ENCODE peak calls at places on chromosomes 12 and 14, in five cellular contexts. H is MM.1S; O is adrenal gland; C is CD8-positive, alpha-beta memory T cell; L is lower lobe of right lung. V is an unnamed sample.

GRCh38 chr12:13208533-13209278 is 12.2 kb downstream of the EMP1 start:
- DNase-seq in H (peak; percentile 56), C (no peak), O (no peak), L (no peak), V (no peak)

GRCh38 chr14:21503376-21503775 is 7.8 kb downstream of the METTL3 start:
- DNase-seq in C (no peak), O (no peak), L (no peak), H (no peak), V (no peak)

GRCh38 chr14:53842938-53843337 is 113.7 kb downstream of the BMP4 start:
- DNase-seq in O (no peak), L (no peak), H (no peak), C (no peak), V (no peak)

GRCh38 chr14:104993306-104993705 is 7.7 kb downstream of the CLBA1 start:
- DNase-seq in L (no peak), H (no peak), O (no peak), C (no peak), V (no peak)

GRCh38 chr12:47033081-47033480 is 46.3 kb upstream of the PCED1B start:
- DNase-seq in C (no peak), L (peak; percentile 61), O (peak; percentile 51), H (no peak), V (no peak)

GRCh38 chr14:36513012-36513420 is 7.0 kb downstream of the NKX2-1 start:
- DNase-seq in C (no peak), H (no peak), O (no peak), L (no peak), V (no peak)

GRCh38 chr12:123270380-123271181 is 1.1 kb downstream of the CDK2AP1 start:
- DNase-seq in H (no peak), O (no peak), C (no peak), L (no peak), V (peak; percentile 26)

GRCh38 chr12:54993181-54993835 is 8.7 kb upstream of the TESPA1 start:
- DNase-seq in O (peak; percentile 37), C (peak; percentile 36), L (no peak), H (peak; percentile 56), V (peak; percentile 57)

GRCh38 chr14:91108941-91109611 is 4.8 kb upstream of the DGLUCY start:
- DNase-seq in H (no peak), L (peak; percentile 53), C (no peak), O (peak; percentile 23), V (no peak)

GRCh38 chr12:52172956-52173355 is 18.9 kb downstream of the KRT80 start:
- DNase-seq in C (no peak), O (no peak), L (no peak), H (no peak), V (no peak)

GRCh38 chr12:107929436-107929835 is 154.9 kb downstream of the ASCL4 start:
- DNase-seq in C (no peak), H (no peak), L (no peak), O (peak; percentile 42), V (peak; percentile 5)

GRCh38 chr12:61291647-61292046 is 968.6 kb upstream of the USP15 start:
- DNase-seq in L (no peak), H (no peak), C (no peak), O (no peak), V (no peak)

GRCh38 chr12:54858562-54858961 is 4.2 kb downstream of the MUCL1 start:
- DNase-seq in H (no peak), O (no peak), C (no peak), L (no peak), V (no peak)

GRCh38 chr12:67982165-67982563 is 7.1 kb upstream of the IFNG-AS1 start:
- DNase-seq in O (no peak), C (no peak), H (no peak), L (no peak), V (no peak)

GRCh38 chr14:93303659-93304058 is 29.2 kb downstream of the BTBD7 start:
- DNase-seq in H (no peak), C (no peak), O (peak; percentile 64), L (no peak), V (no peak)

GRCh38 chr12:25249951-25250738 is 584 bp downstream of the KRAS start:
- DNase-seq in C (peak; percentile 41), O (peak; percentile 51), L (peak; percentile 79), H (peak; percentile 84), V (peak; percentile 55)

GRCh38 chr14:99687284-99688209 is 3.4 kb downstream of the CYP46A1 start:
- DNase-seq in L (no peak), H (peak; percentile 19), C (peak; percentile 16), O (no peak), V (no peak)

GRCh38 chr14:105067140-105067968 is 2.1 kb upstream of the GPR132 start:
- DNase-seq in L (no peak), C (peak; percentile 47), O (no peak), H (peak; percentile 18), V (peak; percentile 29)

GRCh38 chr12:21111733-21112132 is 19.3 kb upstream of the SLCO1B1 start:
- DNase-seq in O (no peak), L (no peak), H (no peak), C (no peak), V (no peak)

GRCh38 chr12:3686463-3686862 is 66.4 kb downstream of the CRACR2A start:
- DNase-seq in H (no peak), C (no peak), L (no peak), O (no peak), V (no peak)

GRCh38 chr12:105235747-105236476 is at the start of gene APPL2:
- DNase-seq in O (peak; percentile 93), C (peak; percentile 69), H (peak; percentile 88), L (peak; percentile 95), V (peak; percentile 84)

GRCh38 chr12:42564540-42564939 is 25.0 kb downstream of the PRICKLE1 start:
- DNase-seq in H (no peak), O (no peak), C (no peak), L (no peak), V (no peak)

GRCh38 chr14:94404561-94404960 is 16.2 kb upstream of the SERPINA1 start:
- DNase-seq in L (no peak), O (no peak), H (no peak), C (no peak), V (no peak)
- H3K4me1 ChIP-seq in L (no peaks in the 10 kb centered on the region), O (no peaks in the 10 kb centered on the region), H (no peaks in the 10 kb centered on the region), C (no peaks in the 10 kb centered on the region), V (no peaks in the 10 kb centered on the region)

GRCh38 chr12:6957741-6958608 is 6.8 kb downstream of the PTPN6 start:
- DNase-seq in O (peak; percentile 13), H (no peak), L (peak; percentile 39), C (no peak), V (no peak)

GRCh38 chr12:6957151-6957701 is 6.1 kb downstream of the PTPN6 start:
- DNase-seq in L (peak; percentile 41), O (peak; percentile 18), C (peak; percentile 53), H (no peak), V (no peak)

GRCh38 chr12:6960291-6961277 is 9.4 kb downstream of the PTPN6 start:
- DNase-seq in O (peak; percentile 67), C (no peak), L (no peak), H (peak; percentile 78), V (peak; percentile 44)

GRCh38 chr12:6959376-6960290 is 8.5 kb downstream of the PTPN6 start:
- DNase-seq in L (peak; percentile 51), H (no peak), C (no peak), O (peak; percentile 37), V (no peak)

DNA sequence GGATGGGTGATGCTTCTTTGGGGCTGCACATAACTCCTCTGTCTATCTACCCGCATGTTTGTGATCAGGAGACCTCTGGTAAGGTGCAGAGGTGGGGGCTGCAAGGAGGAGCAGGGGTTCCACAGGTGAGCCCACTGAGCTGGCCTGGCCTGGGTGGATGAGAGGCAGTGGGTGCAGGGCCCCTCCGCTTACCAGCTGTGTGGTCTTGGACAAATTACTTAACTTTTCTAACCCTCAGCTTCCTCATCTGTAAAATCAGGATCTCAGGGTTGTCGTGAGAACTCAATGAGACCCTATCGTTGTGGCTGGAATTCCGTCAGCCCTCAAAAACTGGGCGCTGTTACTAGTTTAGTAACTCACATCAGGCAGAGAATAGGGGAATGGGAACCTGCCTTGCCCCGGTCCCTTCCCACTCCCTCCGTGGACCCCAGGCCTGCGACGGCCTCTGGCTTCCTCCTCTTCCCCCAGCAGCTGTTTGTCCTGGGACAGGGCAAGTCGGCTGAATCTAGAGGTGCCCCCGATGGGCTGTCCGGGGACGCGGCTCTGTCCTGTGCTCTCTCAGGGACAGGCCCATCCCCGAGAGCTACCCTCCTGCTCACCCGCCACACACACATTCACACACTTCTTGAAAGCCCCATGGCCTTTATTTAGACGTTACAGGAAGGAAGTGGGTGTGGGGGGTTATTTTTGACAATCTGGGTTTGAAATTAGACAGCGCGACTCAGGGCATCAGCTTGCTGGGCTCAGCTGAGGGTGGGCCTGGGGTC is 7.6 kb downstream of the PTPN6 start:
- DNase-seq in H (peak; percentile 89), C (peak; percentile 68), O (peak; percentile 47), L (peak; percentile 52), V (peak; percentile 52)
- H3K36me3 ChIP-seq in H (no peaks in the 10 kb centered on the region), C (peaks cover 48% of the 10 kb centered on the region), O (no peaks in the 10 kb centered on the region), L (peaks cover 43% of the 10 kb centered on the region), V (no peaks in the 10 kb centered on the region)

GRCh38 chr14:68314642-68315041 is 478.2 kb downstream of the ZFP36L1 start:
- DNase-seq in O (no peak), C (no peak), L (no peak), H (no peak), V (no peak)

GRCh38 chr14:68320495-68320894 is 472.4 kb downstream of the ZFP36L1 start:
- DNase-seq in O (no peak), C (no peak), L (no peak), H (no peak), V (no peak)

GRCh38 chr14:68316078-68316868 is 476.6 kb downstream of the ZFP36L1 start:
- DNase-seq in L (no peak), O (no peak), H (no peak), C (no peak), V (no peak)

GRCh38 chr14:68317239-68317638 is 475.6 kb downstream of the ZFP36L1 start:
- DNase-seq in L (no peak), O (no peak), H (no peak), C (no peak), V (no peak)

DNA sequence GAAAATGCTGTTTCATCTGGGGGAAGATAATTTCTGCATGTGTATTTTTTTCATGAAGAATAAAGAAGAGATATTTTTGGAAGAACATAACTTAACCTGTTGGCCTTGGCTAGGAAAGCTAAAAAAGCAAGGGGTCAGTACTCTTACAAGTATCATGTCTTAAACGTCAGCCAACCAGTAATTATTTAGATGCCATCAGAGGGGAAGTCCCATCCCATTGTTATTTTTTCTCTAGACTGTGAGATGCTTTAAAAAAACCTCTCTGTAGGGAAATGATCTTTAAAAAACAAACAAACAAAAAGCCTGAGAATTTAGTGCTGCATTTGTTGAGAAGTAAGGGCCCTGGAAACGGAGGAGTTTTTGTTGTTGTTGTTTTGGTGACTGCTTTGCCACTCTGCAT is 474.1 kb downstream of the ZFP36L1 start:
- DNase-seq in L (no peak), C (no peak), O (no peak), H (no peak), V (no peak)
- H3K4me1 ChIP-seq in L (no peaks in the 10 kb centered on the region), C (no peaks in the 10 kb centered on the region), O (peaks cover 6% of the 10 kb centered on the region), H (no peaks in the 10 kb centered on the region), V (no peaks in the 10 kb centered on the region)

DNA sequence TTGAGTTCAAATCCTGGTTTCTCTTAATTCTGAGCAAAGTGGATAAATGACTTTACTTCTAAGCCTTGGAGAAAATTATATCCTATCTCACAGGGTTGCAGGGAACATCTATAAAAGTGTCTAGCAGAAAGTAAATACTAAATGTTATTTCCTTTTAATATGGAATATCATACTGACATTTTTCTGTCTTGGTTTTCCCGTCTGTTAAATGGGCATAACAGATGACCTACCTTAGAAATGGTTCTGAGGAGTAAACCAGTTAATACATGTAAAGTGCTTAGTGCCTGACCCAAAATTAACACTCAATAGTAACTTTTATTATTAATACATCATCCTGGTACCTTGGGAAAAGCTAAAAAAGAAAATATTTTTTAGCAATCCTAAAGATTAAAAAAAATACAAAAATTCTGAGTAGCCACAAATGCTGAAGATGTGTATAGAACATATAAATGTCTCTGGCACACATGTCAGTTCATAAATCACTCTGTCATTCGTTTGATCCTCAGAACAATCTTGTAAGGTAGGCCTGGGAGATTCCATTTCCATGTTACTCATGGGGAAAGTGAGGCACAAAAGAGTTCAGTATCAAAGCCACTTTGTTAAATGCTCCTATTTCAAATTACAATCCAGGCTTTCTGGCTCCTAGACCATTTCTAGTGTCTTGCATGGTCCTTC is 1.3 kb downstream of the VIPAS39 start:
- DNase-seq in L (no peak), C (no peak), O (no peak), H (no peak), V (no peak)
- H3K36me3 ChIP-seq in L (peaks cover 43% of the 10 kb centered on the region), C (peaks cover 26% of the 10 kb centered on the region), O (peaks cover 28% of the 10 kb centered on the region), H (peaks cover 4% of the 10 kb centered on the region), V (peaks cover 2% of the 10 kb centered on the region)

V was measured in small intestine.